ENCODE peak calls at places on chromosomes 2 and 18, in nine cellular contexts. One of them, this sample, is unnamed.

GRCh38 chr2:69438580-69438979 is 1.3 kb upstream of the NFU1 start:
- DNase-seq in stimulated activated CD4-positive, alpha-beta T cell treated with anti-CD3 and anti-CD28 coated beads, Interleukin-2, amount 100 ng/mL, for 48 hours: no peak
- DNase-seq in mesendoderm: no peak
- DNase-seq in upper lobe of right lung: no peak
- DNase-seq in PC-9: no peak
- DNase-seq in mesenteric fat pad: no peak
- DNase-seq in breast epithelium: no peak
- DNase-seq in fibroblast of the conjunctiva: no peak
- DNase-seq in AG09319: no peak
- DNase-seq in this sample: no peak

GRCh38 chr2:164742738-164743317 is 98.8 kb downstream of the COBLL1 start:
- DNase-seq in stimulated activated CD4-positive, alpha-beta T cell treated with anti-CD3 and anti-CD28 coated beads, Interleukin-2, amount 100 ng/mL, for 48 hours: no peak
- DNase-seq in mesendoderm: no peak
- DNase-seq in upper lobe of right lung: no peak
- DNase-seq in PC-9: no peak
- DNase-seq in mesenteric fat pad: no peak
- DNase-seq in breast epithelium: no peak
- DNase-seq in fibroblast of the conjunctiva: no peak
- DNase-seq in AG09319: no peak
- DNase-seq in this sample: no peak

GRCh38 chr2:220365023-220365422 is 737.6 kb downstream of the SLC4A3 start:
- DNase-seq in stimulated activated CD4-positive, alpha-beta T cell treated with anti-CD3 and anti-CD28 coated beads, Interleukin-2, amount 100 ng/mL, for 48 hours: no peak
- DNase-seq in mesendoderm: no peak
- DNase-seq in upper lobe of right lung: no peak
- DNase-seq in PC-9: no peak
- DNase-seq in mesenteric fat pad: no peak
- DNase-seq in breast epithelium: no peak
- DNase-seq in fibroblast of the conjunctiva: peak; percentile 49
- DNase-seq in AG09319: no peak
- DNase-seq in this sample: no peak

GRCh38 chr2:64637931-64638330 is 15.8 kb downstream of the SERTAD2 start:
- DNase-seq in stimulated activated CD4-positive, alpha-beta T cell treated with anti-CD3 and anti-CD28 coated beads, Interleukin-2, amount 100 ng/mL, for 48 hours: no peak
- DNase-seq in mesendoderm: no peak
- DNase-seq in upper lobe of right lung: no peak
- DNase-seq in PC-9: no peak
- DNase-seq in mesenteric fat pad: no peak
- DNase-seq in breast epithelium: no peak
- DNase-seq in fibroblast of the conjunctiva: no peak
- DNase-seq in AG09319: no peak
- DNase-seq in this sample: no peak

GRCh38 chr2:8662239-8662879 is 19.5 kb upstream of the ID2 start:
- DNase-seq in stimulated activated CD4-positive, alpha-beta T cell treated with anti-CD3 and anti-CD28 coated beads, Interleukin-2, amount 100 ng/mL, for 48 hours: no peak
- DNase-seq in mesendoderm: no peak
- DNase-seq in upper lobe of right lung: peak; percentile 42
- DNase-seq in PC-9: peak; percentile 31
- DNase-seq in mesenteric fat pad: peak; percentile 47
- DNase-seq in breast epithelium: no peak
- DNase-seq in fibroblast of the conjunctiva: no peak
- DNase-seq in AG09319: no peak
- DNase-seq in this sample: no peak

GRCh38 chr18:74399225-74399887 is 57.8 kb downstream of the DIPK1C start:
- DNase-seq in stimulated activated CD4-positive, alpha-beta T cell treated with anti-CD3 and anti-CD28 coated beads, Interleukin-2, amount 100 ng/mL, for 48 hours: no peak
- DNase-seq in mesendoderm: no peak
- DNase-seq in upper lobe of right lung: no peak
- DNase-seq in PC-9: no peak
- DNase-seq in mesenteric fat pad: no peak
- DNase-seq in breast epithelium: no peak
- DNase-seq in fibroblast of the conjunctiva: no peak
- DNase-seq in AG09319: no peak
- DNase-seq in this sample: no peak

GRCh38 chr2:152647417-152648010 is 69.7 kb downstream of the PRPF40A start:
- DNase-seq in stimulated activated CD4-positive, alpha-beta T cell treated with anti-CD3 and anti-CD28 coated beads, Interleukin-2, amount 100 ng/mL, for 48 hours: no peak
- DNase-seq in mesendoderm: no peak
- DNase-seq in upper lobe of right lung: peak; percentile 66
- DNase-seq in PC-9: no peak
- DNase-seq in mesenteric fat pad: no peak
- DNase-seq in breast epithelium: no peak
- DNase-seq in fibroblast of the conjunctiva: peak; percentile 23
- DNase-seq in AG09319: no peak
- DNase-seq in this sample: peak; percentile 86

GRCh38 chr18:65788373-65788772 is 37.6 kb downstream of the CDH7 start:
- DNase-seq in stimulated activated CD4-positive, alpha-beta T cell treated with anti-CD3 and anti-CD28 coated beads, Interleukin-2, amount 100 ng/mL, for 48 hours: no peak
- DNase-seq in mesendoderm: no peak
- DNase-seq in upper lobe of right lung: no peak
- DNase-seq in PC-9: no peak
- DNase-seq in mesenteric fat pad: no peak
- DNase-seq in breast epithelium: no peak
- DNase-seq in fibroblast of the conjunctiva: no peak
- DNase-seq in AG09319: no peak
- DNase-seq in this sample: peak; percentile 38

GRCh38 chr2:33051586-33052385 is 105.0 kb downstream of the LTBP1 start:
- DNase-seq in stimulated activated CD4-positive, alpha-beta T cell treated with anti-CD3 and anti-CD28 coated beads, Interleukin-2, amount 100 ng/mL, for 48 hours: no peak
- DNase-seq in mesendoderm: no peak
- DNase-seq in upper lobe of right lung: no peak
- DNase-seq in PC-9: no peak
- DNase-seq in mesenteric fat pad: no peak
- DNase-seq in breast epithelium: no peak
- DNase-seq in fibroblast of the conjunctiva: peak; percentile 63
- DNase-seq in AG09319: peak; percentile 58
- DNase-seq in this sample: no peak

GRCh38 chr2:64692401-64692800 is 38.7 kb upstream of the SERTAD2 start:
- DNase-seq in stimulated activated CD4-positive, alpha-beta T cell treated with anti-CD3 and anti-CD28 coated beads, Interleukin-2, amount 100 ng/mL, for 48 hours: no peak
- DNase-seq in mesendoderm: no peak
- DNase-seq in upper lobe of right lung: no peak
- DNase-seq in PC-9: no peak
- DNase-seq in mesenteric fat pad: no peak
- DNase-seq in breast epithelium: no peak
- DNase-seq in fibroblast of the conjunctiva: no peak
- DNase-seq in AG09319: no peak
- DNase-seq in this sample: no peak